ENCODE peak calls at places on chromosome 9, in five cellular contexts. O is left colon; Z is activated T-cell treated with anti-CD3 and anti-CD28 coated beads for 1 hour; S is stimulated activated CD8-positive, alpha-beta memory T cell treated with anti-CD3 and anti-CD28 coated beads, Interleukin-2, amount 100 ng/mL, for 48 hours; Q is substantia nigra. J is an unnamed sample.

GRCh38 chr9:17230646-17231045 is 95.8 kb downstream of the CNTLN start:
- DNase-seq in S (no peak), O (no peak), Z (no peak), Q (no peak), J (no peak)

GRCh38 chr9:124660341-124660801 is 110.7 kb downstream of the NR6A1 start:
- DNase-seq in S (no peak), Z (no peak), O (no peak), Q (no peak), J (no peak)

GRCh38 chr9:114696814-114697544 is 15.0 kb upstream of the TEX48 start:
- DNase-seq in Q (no peak), O (no peak), Z (no peak), S (peak), J (no peak)

GRCh38 chr9:71652480-71652879 is 115.8 kb downstream of the CEMIP2 start:
- DNase-seq in Q (no peak), O (no peak), S (no peak), Z (no peak), J (no peak)

GRCh38 chr9:112020680-112021596 is 124.3 kb downstream of the UGCG start:
- DNase-seq in O (no peak), Z (no peak), S (no peak), Q (no peak), J (no peak)

GRCh38 chr9:115400801-115401200 is 282.8 kb upstream of the TNC start:
- DNase-seq in S (no peak), Z (no peak), O (no peak), Q (no peak), J (no peak)

GRCh38 chr9:116673375-116673774 is 13.7 kb upstream of the TRIM32 start:
- DNase-seq in S (no peak), O (no peak), Z (no peak), Q (no peak), J (no peak)

GRCh38 chr9:130666393-130667116 is 2.2 kb downstream of the PRDM12 start:
- DNase-seq in S (no peak), Q (no peak), O (no peak), Z (no peak), J (no peak)

GRCh38 chr9:110356639-110357038 is 19.0 kb upstream of the TXNDC8 start:
- DNase-seq in O (no peak), S (no peak), Q (no peak), Z (no peak), J (no peak)

GRCh38 chr9:112858625-112859147 is 32.0 kb downstream of the SLC46A2 start:
- DNase-seq in Q (no peak), O (no peak), S (no peak), Z (no peak), J (no peak)

J was measured in body of pancreas.